ENCODE peak calls at places on chromosomes 12 and 14, in four cellular contexts. P, L, H and U are unnamed samples.

GRCh38 chr14:52380294-52380693 is 66.2 kb downstream of the PTGER2 start:
- DNase-seq in L (peak; percentile 37), H (no peak), P (no peak), U (peak; percentile 79)

GRCh38 chr12:111274820-111275219 is 94.1 kb downstream of the PHETA1 start:
- DNase-seq in P (no peak), H (peak; percentile 38), L (no peak), U (peak; percentile 6)

GRCh38 chr12:104356231-104357115 is 52.9 kb downstream of the EID3 start:
- DNase-seq in H (no peak), L (no peak), P (no peak), U (peak; percentile 36)

GRCh38 chr14:79467837-79468236 is 743.5 kb downstream of the DIO2 start:
- DNase-seq in H (no peak), L (no peak), P (no peak), U (peak; percentile 1)

GRCh38 chr12:26406813-26407212 is 211.4 kb downstream of the SSPN start:
- DNase-seq in H (no peak), L (no peak), P (no peak), U (no peak)

GRCh38 chr12:12715128-12715458 is 2.1 kb upstream of the CDKN1B start:
- DNase-seq in L (no peak), H (no peak), P (no peak), U (no peak)

GRCh38 chr12:124920353-124920935 is 6.0 kb upstream of the UBC start:
- DNase-seq in P (peak; percentile 60), L (no peak), H (no peak), U (no peak)

GRCh38 chr12:60393093-60393492 is 797.3 kb downstream of the SLC16A7 start:
- DNase-seq in L (no peak), P (no peak), H (no peak), U (no peak)

GRCh38 chr14:102314242-102315011 is 5.1 kb upstream of the ZNF839 start:
- DNase-seq in L (peak; percentile 84), H (peak; percentile 80), P (peak; percentile 91), U (peak; percentile 84)

GRCh38 chr12:10214131-10214876 is 1.6 kb downstream of the GABARAPL1 start:
- DNase-seq in L (peak; percentile 76), H (peak; percentile 5), P (no peak), U (peak; percentile 88)

GRCh38 chr12:83893101-83893500 is 1019.5 kb downstream of the SLC6A15 start:
- DNase-seq in L (no peak), P (no peak), H (no peak), U (no peak)

GRCh38 chr14:95460647-95461478 is 55.6 kb downstream of the SYNE3 start:
- DNase-seq in L (peak; percentile 69), H (no peak), P (peak; percentile 72), U (peak; percentile 72)

GRCh38 chr14:93947282-93947681 is 20.1 kb downstream of the FAM181A start:
- DNase-seq in L (no peak), H (no peak), P (peak; percentile 56), U (no peak)

GRCh38 chr12:52390739-52391617 is 5.5 kb upstream of the KRT84 start:
- DNase-seq in H (peak; percentile 53), P (peak; percentile 60), L (no peak), U (peak; percentile 27)

GRCh38 chr12:56224954-56225353 is 812 bp downstream of the NABP2 start:
- DNase-seq in H (no peak), L (no peak), P (no peak), U (no peak)

GRCh38 chr12:118034429-118035193 is 18.1 kb downstream of the RFC5 start:
- DNase-seq in P (peak; percentile 31), L (peak; percentile 50), H (no peak), U (no peak)

GRCh38 chr12:58416211-58416610 is 474.8 kb downstream of the ATP23 start:
- DNase-seq in P (no peak), H (no peak), L (peak; percentile 89), U (peak; percentile 86)

GRCh38 chr14:22570132-22570949 is 18.7 kb downstream of the DAD1 start:
- DNase-seq in H (peak; percentile 46), L (peak; percentile 81), P (peak; percentile 92), U (peak; percentile 78)

GRCh38 chr12:101414533-101415119 is 7.1 kb upstream of the ARL1 start:
- DNase-seq in L (peak; percentile 72), H (peak; percentile 39), P (peak; percentile 20), U (peak; percentile 66)

GRCh38 chr12:47141459-47141858 is 61.7 kb upstream of the AMIGO2 start:
- DNase-seq in P (peak; percentile 34), H (no peak), L (no peak), U (no peak)

GRCh38 chr12:12891646-12892355 is 439 bp downstream of the GPRC5A start:
- DNase-seq in H (no peak), L (no peak), P (no peak), U (no peak)

GRCh38 chr12:1797011-1797901 is 23.1 kb upstream of the LRTM2 start:
- DNase-seq in P (peak; percentile 43), L (no peak), H (no peak), U (no peak)

GRCh38 chr14:21039585-21040369 is 2.4 kb upstream of the RNASE7 start:
- DNase-seq in P (peak; percentile 77), L (peak; percentile 67), H (peak; percentile 54), U (peak; percentile 65)

GRCh38 chr14:97420211-97420610 is 623.0 kb downstream of the VRK1 start:
- DNase-seq in L (no peak), P (no peak), H (no peak), U (no peak)

GRCh38 chr12:2154050-2154449 is 101.3 kb downstream of the CACNA1C start:
- DNase-seq in L (peak; percentile 62), H (no peak), P (no peak), U (peak; percentile 54)

GRCh38 chr14:28294834-28295440 is 471.6 kb upstream of the FOXG1 start:
- DNase-seq in P (peak; percentile 34), H (peak; percentile 15), L (peak; percentile 57), U (peak; percentile 79)

GRCh38 chr12:103144278-103144677 is 186.8 kb downstream of the ASCL1 start:
- DNase-seq in H (no peak), P (no peak), L (no peak), U (no peak)

GRCh38 chr14:86457729-86458128 is 927.8 kb downstream of the FLRT2 start:
- DNase-seq in L (no peak), H (no peak), P (no peak), U (no peak)

GRCh38 chr14:56224691-56225681 is 106.8 kb downstream of the PELI2 start:
- DNase-seq in L (no peak), H (peak; percentile 56), P (no peak), U (no peak)